ENCODE peak calls at places on chromosomes 7 and 10, in ten cellular contexts. G is fibroblast of lung, D is MM.1S, S is transverse colon, E is OCI-LY7, T is brain microvascular endothelial cell, R is epithelial cell of esophagus, J is DND-41, F is fibroblast of the aortic adventitia, K is A549. U is an unnamed sample.

GRCh38 chr7:45712057-45712689 is 138.0 kb downstream of the ADCY1 start:
- DNase-seq in G (no peak), D (no peak), S (no peak), E (no peak), T (no peak), R (no peak), J (no peak), F (no peak), K (no peak), U (no peak)

GRCh38 chr7:37352974-37353948 is 95.4 kb downstream of the ELMO1 start:
- DNase-seq in G (no peak), D (peak; percentile 90), S (peak; percentile 41), E (peak; percentile 82), T (no peak), R (no peak), J (peak; percentile 72), F (no peak), K (peak; percentile 9), U (no peak)

GRCh38 chr10:29719281-29719675 is 84.5 kb upstream of the SVIL start:
- DNase-seq in G (no peak), D (no peak), S (no peak), E (no peak), T (no peak), R (no peak), J (no peak), F (no peak), K (no peak), U (no peak)

GRCh38 chr10:52488606-52489485 is 174.8 kb downstream of the DKK1 start:
- DNase-seq in G (peak; percentile 70), D (peak; percentile 61), S (no peak), E (peak; percentile 36), T (peak; percentile 50), R (peak; percentile 45), J (no peak), F (peak; percentile 83), K (peak; percentile 57), U (peak; percentile 59)

GRCh38 chr7:4951903-4952636 is 6.9 kb downstream of the MMD2 start:
- DNase-seq in G (peak; percentile 12), D (peak; percentile 28), S (no peak), E (peak; percentile 53), T (peak; percentile 37), R (peak; percentile 16), J (peak; percentile 27), F (peak; percentile 15), K (no peak), U (peak; percentile 9)

GRCh38 chr7:20776214-20776875 is 10.3 kb downstream of the SP8 start:
- DNase-seq in G (no peak), D (no peak), S (no peak), E (no peak), T (no peak), R (no peak), J (no peak), F (no peak), K (no peak), U (no peak)

GRCh38 chr10:77836299-77836820 is 90.2 kb downstream of the DLG5 start:
- DNase-seq in G (peak; percentile 10), D (peak; percentile 85), S (peak; percentile 68), E (peak; percentile 75), T (peak; percentile 63), R (peak; percentile 64), J (peak; percentile 90), F (no peak), K (peak; percentile 29), U (peak; percentile 58)

GRCh38 chr10:11036424-11037011 is 18.8 kb downstream of the CELF2 start:
- DNase-seq in G (peak; percentile 76), D (no peak), S (peak; percentile 67), E (no peak), T (peak; percentile 83), R (peak; percentile 69), J (no peak), F (peak; percentile 79), K (peak; percentile 38), U (peak; percentile 53)

GRCh38 chr7:106425017-106425719 is 140.4 kb upstream of the NAMPT start:
- DNase-seq in G (peak; percentile 100), D (no peak), S (peak; percentile 69), E (no peak), T (peak; percentile 95), R (peak; percentile 99), J (no peak), F (peak; percentile 100), K (peak; percentile 91), U (peak; percentile 100)

GRCh38 chr10:26773633-26774032 is 76.1 kb downstream of the PDSS1 start:
- DNase-seq in G (no peak), D (no peak), S (no peak), E (no peak), T (no peak), R (no peak), J (no peak), F (no peak), K (no peak), U (peak; percentile 12)

GRCh38 chr10:83179371-83179770 is 959.9 kb upstream of the GHITM start:
- DNase-seq in G (no peak), D (no peak), S (no peak), E (no peak), T (no peak), R (no peak), J (no peak), F (no peak), K (no peak), U (no peak)

GRCh38 chr10:104333037-104333727 is 5.1 kb downstream of the ITPRIP start:
- DNase-seq in G (peak; percentile 27), D (no peak), S (no peak), E (peak; percentile 27), T (no peak), R (no peak), J (no peak), F (no peak), K (no peak), U (no peak)

GRCh38 chr7:83751217-83751616 is 102.3 kb upstream of the SEMA3E start:
- DNase-seq in G (peak; percentile 45), D (no peak), S (no peak), E (no peak), T (peak; percentile 29), R (peak; percentile 11), J (no peak), F (peak; percentile 2), K (no peak), U (no peak)

GRCh38 chr7:128217030-128217805 is 23.9 kb upstream of the LEP start:
- DNase-seq in G (peak; percentile 91), D (no peak), S (no peak), E (no peak), T (peak; percentile 81), R (peak; percentile 91), J (no peak), F (peak; percentile 70), K (peak; percentile 36), U (peak; percentile 31)

GRCh38 chr7:17033245-17033644 is 151.5 kb upstream of the AGR3 start:
- DNase-seq in G (no peak), D (no peak), S (peak; percentile 18), E (no peak), T (no peak), R (no peak), J (no peak), F (no peak), K (no peak), U (no peak)

GRCh38 chr7:158056761-158057160 is 530.9 kb downstream of the PTPRN2 start:
- DNase-seq in G (no peak), D (no peak), S (no peak), E (no peak), T (no peak), R (no peak), J (no peak), F (no peak), K (no peak), U (no peak)

GRCh38 chr7:155869784-155870076 is 57.5 kb upstream of the SHH start:
- DNase-seq in G (no peak), D (no peak), S (no peak), E (no peak), T (no peak), R (no peak), J (no peak), F (no peak), K (no peak), U (no peak)

DNA sequence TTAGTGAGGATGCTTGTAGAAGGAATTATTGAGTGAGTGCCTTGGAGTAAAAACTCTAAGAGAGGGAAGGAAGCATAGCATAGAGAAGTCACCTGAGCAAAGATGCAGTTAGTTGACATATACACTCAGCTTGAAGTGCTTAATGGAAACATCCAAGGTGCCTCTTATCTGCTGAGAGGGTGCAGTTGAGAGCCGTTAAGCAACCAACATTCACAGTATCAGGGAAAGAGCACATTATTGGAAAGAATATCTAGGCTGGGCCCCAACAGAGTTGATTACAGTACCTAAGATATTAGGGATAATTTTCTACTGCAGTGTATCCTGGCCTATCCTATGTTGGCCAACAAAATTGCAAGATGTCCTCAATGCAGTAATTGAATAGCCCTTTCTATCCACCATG is 302.0 kb downstream of the ETV1 start:
- DNase-seq in G (no peak), D (no peak), S (no peak), E (no peak), T (no peak), R (no peak), J (no peak), F (no peak), K (no peak), U (no peak)
- TF ChIP-seq CTCF in G (no peak), D (no peak), S (no peak), E (no peak), T (no peak), R (no peak), J (no peak), F (no peak), K (no peak), U (no peak)

GRCh38 chr7:90709501-90710465 is 113.7 kb downstream of the CDK14 start:
- DNase-seq in G (peak; percentile 71), D (peak; percentile 76), S (no peak), E (peak; percentile 89), T (peak; percentile 39), R (peak; percentile 7), J (no peak), F (peak; percentile 78), K (no peak), U (peak; percentile 51)
- H3K4me3 ChIP-seq in G (no peak overlapping the region), D (peak overlapping the region; percentile 77), S (no peak overlapping the region), E (peak overlapping the region; percentile 86), T (no peak overlapping the region), R (no peak overlapping the region), J (no peak overlapping the region), F (no peak overlapping the region), K (no peak overlapping the region), U (no peak overlapping the region)

GRCh38 chr10:79270471-79271246 is 76.6 kb upstream of the PPIF start:
- DNase-seq in G (no peak), D (no peak), S (no peak), E (no peak), T (no peak), R (no peak), J (no peak), F (no peak), K (no peak), U (no peak)
- TF ChIP-seq CTCF in G (no peak), D (no peak), S (no peak), E (no peak), T (no peak), R (no peak), J (no peak), F (no peak), K (no peak), U (no peak)

DNA sequence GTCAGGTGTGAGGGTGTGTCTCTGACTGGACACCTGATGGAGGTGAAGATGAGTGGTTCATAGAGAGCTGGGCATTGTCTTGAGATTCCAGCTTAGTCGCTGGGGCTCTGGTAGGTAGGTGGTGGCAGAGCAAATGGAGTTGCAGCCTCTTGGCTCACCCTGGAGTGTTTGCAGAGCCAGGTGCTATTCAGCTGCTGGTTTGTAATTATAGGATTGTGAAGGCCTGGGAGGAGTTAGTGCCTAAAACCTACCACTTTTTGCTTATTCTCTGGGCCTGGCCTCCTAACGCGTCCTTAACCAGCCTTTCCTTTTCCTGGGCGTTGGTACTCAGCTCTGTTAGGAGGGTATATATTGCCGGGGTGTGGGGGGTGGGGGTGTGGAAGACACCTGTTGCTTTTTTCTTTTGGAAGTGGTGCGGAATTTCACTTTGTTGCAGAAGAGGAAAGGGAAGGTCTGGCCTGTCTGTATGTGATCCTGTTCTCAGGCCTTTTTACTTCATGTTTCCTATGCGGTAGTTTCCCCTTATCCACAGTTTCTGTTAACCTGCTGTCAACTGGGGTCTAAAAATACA is 3.2 kb downstream of the PPRC1 start:
- DNase-seq in G (no peak), D (no peak), S (no peak), E (no peak), T (no peak), R (no peak), J (no peak), F (no peak), K (no peak), U (no peak)
- H3K4me3 ChIP-seq in G (no peak overlapping the region), D (no peak overlapping the region), S (no peak overlapping the region), E (peak overlapping the region; percentile 87), T (no peak overlapping the region), R (no peak overlapping the region), J (peak overlapping the region; percentile 31), F (no peak overlapping the region), K (no peak overlapping the region), U (no peak overlapping the region)